ENCODE peak calls at places on chromosomes 7 and 10, in nine cellular contexts. One of them, this sample, is unnamed.

GRCh38 chr7:123154231-123154860 is 45.4 kb downstream of the SLC13A1 start:
- DNase-seq in heart left ventricle: peak
- DNase-seq in uterus: peak
- DNase-seq in suprapubic skin: peak
- DNase-seq in adrenal gland: peak
- DNase-seq in IMR-90: peak
- DNase-seq in GM12878: peak
- DNase-seq in transverse colon: peak
- DNase-seq in NB4: peak
- DNase-seq in this sample: peak

GRCh38 chr7:33807779-33808482 is 97.4 kb upstream of the BMPER start:
- DNase-seq in heart left ventricle: no peak
- DNase-seq in uterus: no peak
- DNase-seq in suprapubic skin: no peak
- DNase-seq in adrenal gland: no peak
- DNase-seq in IMR-90: peak
- DNase-seq in GM12878: no peak
- DNase-seq in transverse colon: peak
- DNase-seq in NB4: peak
- DNase-seq in this sample: no peak

GRCh38 chr7:90919766-90920165 is 323.6 kb downstream of the CDK14 start:
- DNase-seq in heart left ventricle: no peak
- DNase-seq in uterus: no peak
- DNase-seq in suprapubic skin: no peak
- DNase-seq in adrenal gland: no peak
- DNase-seq in IMR-90: no peak
- DNase-seq in GM12878: no peak
- DNase-seq in transverse colon: no peak
- DNase-seq in NB4: no peak
- DNase-seq in this sample: no peak

GRCh38 chr10:14758994-14759664 is 15.6 kb downstream of the FAM107B start:
- DNase-seq in heart left ventricle: no peak
- DNase-seq in uterus: no peak
- DNase-seq in suprapubic skin: no peak
- DNase-seq in adrenal gland: no peak
- DNase-seq in IMR-90: no peak
- DNase-seq in GM12878: no peak
- DNase-seq in transverse colon: peak
- DNase-seq in NB4: no peak
- DNase-seq in this sample: no peak

GRCh38 chr10:77578583-77579227 is 58.9 kb downstream of the KCNMA1 start:
- DNase-seq in heart left ventricle: no peak
- DNase-seq in uterus: no peak
- DNase-seq in suprapubic skin: no peak
- DNase-seq in adrenal gland: no peak
- DNase-seq in IMR-90: peak
- DNase-seq in GM12878: no peak
- DNase-seq in transverse colon: no peak
- DNase-seq in NB4: no peak
- DNase-seq in this sample: no peak

GRCh38 chr7:913736-914520 is 37.6 kb downstream of the GET4 start:
- DNase-seq in heart left ventricle: no peak
- DNase-seq in uterus: no peak
- DNase-seq in suprapubic skin: no peak
- DNase-seq in adrenal gland: no peak
- DNase-seq in IMR-90: no peak
- DNase-seq in GM12878: no peak
- DNase-seq in transverse colon: peak
- DNase-seq in NB4: no peak
- DNase-seq in this sample: no peak

GRCh38 chr7:105689093-105689819 is 108.0 kb upstream of the EFCAB10 start:
- DNase-seq in heart left ventricle: no peak
- DNase-seq in uterus: no peak
- DNase-seq in suprapubic skin: no peak
- DNase-seq in adrenal gland: no peak
- DNase-seq in IMR-90: no peak
- DNase-seq in GM12878: no peak
- DNase-seq in transverse colon: no peak
- DNase-seq in NB4: no peak
- DNase-seq in this sample: no peak

GRCh38 chr7:68858497-68858896 is 739.8 kb upstream of the AUTS2 start:
- DNase-seq in heart left ventricle: no peak
- DNase-seq in uterus: no peak
- DNase-seq in suprapubic skin: no peak
- DNase-seq in adrenal gland: no peak
- DNase-seq in IMR-90: no peak
- DNase-seq in GM12878: no peak
- DNase-seq in transverse colon: no peak
- DNase-seq in NB4: no peak
- DNase-seq in this sample: no peak

GRCh38 chr10:80986596-80986995 is 448.9 kb downstream of the SH2D4B start:
- DNase-seq in heart left ventricle: no peak
- DNase-seq in uterus: no peak
- DNase-seq in suprapubic skin: no peak
- DNase-seq in adrenal gland: no peak
- DNase-seq in IMR-90: no peak
- DNase-seq in GM12878: no peak
- DNase-seq in transverse colon: no peak
- DNase-seq in NB4: no peak
- DNase-seq in this sample: no peak

DNA sequence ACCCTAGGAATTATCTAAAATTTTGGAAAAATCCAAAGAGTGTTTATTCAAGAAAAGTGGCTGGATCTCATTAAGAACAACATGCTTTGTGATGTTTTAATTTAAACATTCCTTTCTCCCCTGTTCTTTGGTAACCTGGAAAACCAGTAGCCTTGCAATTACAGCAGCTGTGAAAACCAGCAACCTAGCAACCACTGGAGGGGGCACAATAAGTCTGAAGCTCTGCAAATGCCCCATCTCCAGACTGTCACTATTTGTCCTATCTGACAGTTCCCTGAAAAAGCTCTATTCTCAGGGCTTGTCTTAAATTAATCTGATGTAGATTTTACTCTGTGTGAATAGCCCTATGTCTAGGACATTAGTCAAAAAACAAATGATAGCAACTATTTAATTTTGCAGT is 137.6 kb upstream of the THSD7A start:
- DNase-seq in heart left ventricle: no peak
- DNase-seq in uterus: no peak
- DNase-seq in suprapubic skin: no peak
- DNase-seq in adrenal gland: no peak
- DNase-seq in IMR-90: no peak
- DNase-seq in GM12878: no peak
- DNase-seq in transverse colon: no peak
- DNase-seq in NB4: no peak
- DNase-seq in this sample: no peak
- TF ChIP-seq CTCF in heart left ventricle: no peak
- TF ChIP-seq CTCF in uterus: no peak
- TF ChIP-seq CTCF in suprapubic skin: no peak
- TF ChIP-seq CTCF in adrenal gland: no peak
- TF ChIP-seq CTCF in IMR-90: no peak
- TF ChIP-seq CTCF in GM12878: no peak
- TF ChIP-seq CTCF in transverse colon: no peak
- TF ChIP-seq CTCF in NB4: no peak
- TF ChIP-seq CTCF in this sample: no peak

GRCh38 chr10:69088801-69089501 is 1.0 kb downstream of the SRGN start:
- DNase-seq in heart left ventricle: no peak
- DNase-seq in uterus: no peak
- DNase-seq in suprapubic skin: no peak
- DNase-seq in adrenal gland: no peak
- DNase-seq in IMR-90: peak
- DNase-seq in GM12878: peak
- DNase-seq in transverse colon: no peak
- DNase-seq in NB4: peak
- DNase-seq in this sample: no peak

GRCh38 chr10:69087600-69088470 is at the start of gene SRGN:
- DNase-seq in heart left ventricle: peak
- DNase-seq in uterus: peak
- DNase-seq in suprapubic skin: peak
- DNase-seq in adrenal gland: peak
- DNase-seq in IMR-90: peak
- DNase-seq in GM12878: peak
- DNase-seq in transverse colon: peak
- DNase-seq in NB4: peak
- DNase-seq in this sample: peak

GRCh38 chr10:69088471-69088769 is 517 bp downstream of the SRGN start:
- DNase-seq in heart left ventricle: no peak
- DNase-seq in uterus: no peak
- DNase-seq in suprapubic skin: no peak
- DNase-seq in adrenal gland: no peak
- DNase-seq in IMR-90: no peak
- DNase-seq in GM12878: no peak
- DNase-seq in transverse colon: no peak
- DNase-seq in NB4: no peak
- DNase-seq in this sample: no peak

GRCh38 chr10:69090687-69091450 is 3.0 kb downstream of the SRGN start:
- DNase-seq in heart left ventricle: no peak
- DNase-seq in uterus: no peak
- DNase-seq in suprapubic skin: no peak
- DNase-seq in adrenal gland: no peak
- DNase-seq in IMR-90: no peak
- DNase-seq in GM12878: no peak
- DNase-seq in transverse colon: no peak
- DNase-seq in NB4: peak
- DNase-seq in this sample: no peak

GRCh38 chr10:69089638-69090599 is 2.0 kb downstream of the SRGN start:
- DNase-seq in heart left ventricle: no peak
- DNase-seq in uterus: peak
- DNase-seq in suprapubic skin: no peak
- DNase-seq in adrenal gland: no peak
- DNase-seq in IMR-90: peak
- DNase-seq in GM12878: peak
- DNase-seq in transverse colon: peak
- DNase-seq in NB4: peak
- DNase-seq in this sample: peak
- TF ChIP-seq POLR2A in heart left ventricle: no peak
- TF ChIP-seq POLR2A in uterus: no peak
- TF ChIP-seq POLR2A in suprapubic skin: peak
- TF ChIP-seq POLR2A in adrenal gland: no peak
- TF ChIP-seq POLR2A in IMR-90: no peak
- TF ChIP-seq POLR2A in GM12878: peak
- TF ChIP-seq POLR2A in transverse colon: peak
- TF ChIP-seq POLR2A in NB4: peak
- TF ChIP-seq POLR2A in this sample: no peak

GRCh38 chr7:108659867-108660266 is 90.2 kb downstream of the DNAJB9 start:
- DNase-seq in heart left ventricle: no peak
- DNase-seq in uterus: no peak
- DNase-seq in suprapubic skin: no peak
- DNase-seq in adrenal gland: no peak
- DNase-seq in IMR-90: no peak
- DNase-seq in GM12878: no peak
- DNase-seq in transverse colon: no peak
- DNase-seq in NB4: no peak
- DNase-seq in this sample: no peak

GRCh38 chr7:108662783-108663182 is 93.1 kb downstream of the DNAJB9 start:
- DNase-seq in heart left ventricle: no peak
- DNase-seq in uterus: no peak
- DNase-seq in suprapubic skin: no peak
- DNase-seq in adrenal gland: no peak
- DNase-seq in IMR-90: no peak
- DNase-seq in GM12878: no peak
- DNase-seq in transverse colon: no peak
- DNase-seq in NB4: no peak
- DNase-seq in this sample: no peak

GRCh38 chr7:108660465-108660864 is 90.8 kb downstream of the DNAJB9 start:
- DNase-seq in heart left ventricle: no peak
- DNase-seq in uterus: no peak
- DNase-seq in suprapubic skin: no peak
- DNase-seq in adrenal gland: no peak
- DNase-seq in IMR-90: peak
- DNase-seq in GM12878: no peak
- DNase-seq in transverse colon: no peak
- DNase-seq in NB4: peak
- DNase-seq in this sample: no peak
- TF ChIP-seq CTCF in heart left ventricle: peak
- TF ChIP-seq CTCF in uterus: no peak
- TF ChIP-seq CTCF in suprapubic skin: no peak
- TF ChIP-seq CTCF in adrenal gland: no peak
- TF ChIP-seq CTCF in IMR-90: peak
- TF ChIP-seq CTCF in GM12878: no peak
- TF ChIP-seq CTCF in transverse colon: no peak
- TF ChIP-seq CTCF in NB4: peak
- TF ChIP-seq CTCF in this sample: no peak

GRCh38 chr7:44077681-44078091 is 4.6 kb downstream of the POLM start:
- DNase-seq in heart left ventricle: peak
- DNase-seq in uterus: no peak
- DNase-seq in suprapubic skin: no peak
- DNase-seq in adrenal gland: no peak
- DNase-seq in IMR-90: no peak
- DNase-seq in GM12878: no peak
- DNase-seq in transverse colon: no peak
- DNase-seq in NB4: peak
- DNase-seq in this sample: no peak
- TF ChIP-seq POLR2A in heart left ventricle: no peak
- TF ChIP-seq POLR2A in uterus: no peak
- TF ChIP-seq POLR2A in suprapubic skin: no peak
- TF ChIP-seq POLR2A in adrenal gland: no peak
- TF ChIP-seq POLR2A in IMR-90: no peak
- TF ChIP-seq POLR2A in GM12878: no peak
- TF ChIP-seq POLR2A in transverse colon: no peak
- TF ChIP-seq POLR2A in NB4: no peak
- TF ChIP-seq POLR2A in this sample: no peak

DNA sequence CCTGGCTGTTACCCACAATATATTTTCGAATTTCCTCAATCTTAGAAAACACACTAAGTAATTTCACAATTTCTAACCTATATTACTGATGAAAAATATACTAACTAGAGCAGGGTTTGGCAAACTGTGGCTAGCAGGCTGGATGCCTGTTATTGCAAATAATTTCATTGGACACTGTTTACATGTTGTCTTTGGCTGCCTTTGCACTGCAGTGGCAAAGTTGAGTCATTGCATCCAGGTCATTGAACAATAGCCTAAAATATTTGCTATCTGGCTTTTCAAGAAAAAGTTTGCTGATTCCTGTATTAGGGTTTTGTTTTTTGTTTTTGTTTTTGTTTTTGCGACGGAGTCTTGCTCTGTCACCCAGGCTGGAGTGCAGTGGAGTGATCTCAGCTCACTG is 47.2 kb downstream of the KIF11 start:
- DNase-seq in heart left ventricle: no peak
- DNase-seq in uterus: no peak
- DNase-seq in suprapubic skin: no peak
- DNase-seq in adrenal gland: peak
- DNase-seq in IMR-90: peak
- DNase-seq in GM12878: no peak
- DNase-seq in transverse colon: no peak
- DNase-seq in NB4: no peak
- DNase-seq in this sample: no peak
- TF ChIP-seq CTCF in heart left ventricle: no peak
- TF ChIP-seq CTCF in uterus: no peak
- TF ChIP-seq CTCF in suprapubic skin: no peak
- TF ChIP-seq CTCF in adrenal gland: peak
- TF ChIP-seq CTCF in IMR-90: peak
- TF ChIP-seq CTCF in GM12878: no peak
- TF ChIP-seq CTCF in transverse colon: no peak
- TF ChIP-seq CTCF in NB4: no peak
- TF ChIP-seq CTCF in this sample: no peak

This sample was measured in lower leg skin.